ENCODE peak calls at places on chromosomes 4 and X, in five cellular contexts. One of them, this sample, is unnamed.

GRCh38 chr4:185296665-185297460 is 87.5 kb downstream of the SNX25 start:
- DNase-seq in heart right ventricle: no peak
- DNase-seq in lung: no peak
- DNase-seq in cardiac fibroblast: no peak
- DNase-seq in cardiac muscle cell: no peak
- DNase-seq in this sample: no peak

GRCh38 chr4:150867148-150867547 is 147.9 kb downstream of the LRBA start:
- DNase-seq in lung: no peak
- DNase-seq in heart right ventricle: no peak
- DNase-seq in cardiac muscle cell: peak
- DNase-seq in cardiac fibroblast: peak
- DNase-seq in this sample: peak

GRCh38 chrX:100615015-100615414 is 21.6 kb downstream of the TSPAN6 start:
- DNase-seq in cardiac muscle cell: peak
- DNase-seq in cardiac fibroblast: peak
- DNase-seq in heart right ventricle: no peak
- DNase-seq in lung: no peak
- DNase-seq in this sample: peak

GRCh38 chrX:13293700-13294099 is 26.2 kb downstream of the ATXN3L start:
- DNase-seq in lung: no peak
- DNase-seq in cardiac fibroblast: no peak
- DNase-seq in cardiac muscle cell: no peak
- DNase-seq in heart right ventricle: no peak
- DNase-seq in this sample: no peak

GRCh38 chr4:146051724-146052396 is 113.2 kb upstream of the ZNF827 start:
- DNase-seq in cardiac fibroblast: peak
- DNase-seq in cardiac muscle cell: no peak
- DNase-seq in heart right ventricle: no peak
- DNase-seq in lung: no peak
- DNase-seq in this sample: peak

GRCh38 chr4:138535316-138535715 is 293.2 kb upstream of the SLC7A11 start:
- DNase-seq in lung: no peak
- DNase-seq in cardiac muscle cell: no peak
- DNase-seq in cardiac fibroblast: no peak
- DNase-seq in heart right ventricle: no peak
- DNase-seq in this sample: no peak

GRCh38 chr4:130896920-130897319 is 1801.0 kb downstream of the C4orf33 start:
- DNase-seq in lung: no peak
- DNase-seq in cardiac fibroblast: no peak
- DNase-seq in cardiac muscle cell: no peak
- DNase-seq in heart right ventricle: no peak
- DNase-seq in this sample: no peak

GRCh38 chrX:69065451-69065850 is 99.8 kb downstream of the PJA1 start:
- DNase-seq in heart right ventricle: no peak
- DNase-seq in cardiac fibroblast: peak
- DNase-seq in cardiac muscle cell: no peak
- DNase-seq in lung: no peak
- DNase-seq in this sample: peak

GRCh38 chr4:119016636-119017035 is 119.0 kb upstream of the MYOZ2 start:
- DNase-seq in cardiac muscle cell: no peak
- DNase-seq in heart right ventricle: no peak
- DNase-seq in cardiac fibroblast: peak
- DNase-seq in lung: no peak
- DNase-seq in this sample: peak

GRCh38 chr4:163540977-163541376 is 46.5 kb downstream of the TMA16 start:
- DNase-seq in cardiac fibroblast: peak
- DNase-seq in cardiac muscle cell: no peak
- DNase-seq in lung: no peak
- DNase-seq in heart right ventricle: no peak
- DNase-seq in this sample: peak

GRCh38 chr4:179097741-179098140 is 1655.5 kb upstream of the AGA start:
- DNase-seq in lung: no peak
- DNase-seq in cardiac muscle cell: peak
- DNase-seq in heart right ventricle: no peak
- DNase-seq in cardiac fibroblast: no peak
- DNase-seq in this sample: no peak

GRCh38 chrX:50718791-50719190 is 95.2 kb downstream of the SHROOM4 start:
- DNase-seq in lung: no peak
- DNase-seq in heart right ventricle: no peak
- DNase-seq in cardiac muscle cell: no peak
- DNase-seq in cardiac fibroblast: no peak
- DNase-seq in this sample: no peak

GRCh38 chr4:104294811-104295210 is 199.9 kb downstream of the CXXC4 start:
- DNase-seq in lung: no peak
- DNase-seq in heart right ventricle: no peak
- DNase-seq in cardiac fibroblast: no peak
- DNase-seq in cardiac muscle cell: no peak
- DNase-seq in this sample: peak

GRCh38 chr4:54063737-54064316 is 578 bp downstream of the CHIC2 start:
- DNase-seq in heart right ventricle: no peak
- DNase-seq in cardiac muscle cell: peak
- DNase-seq in lung: peak
- DNase-seq in cardiac fibroblast: peak
- DNase-seq in this sample: no peak

GRCh38 chrX:40090050-40090804 is 7.5 kb downstream of the BCOR start:
- DNase-seq in cardiac muscle cell: no peak
- DNase-seq in lung: no peak
- DNase-seq in heart right ventricle: peak
- DNase-seq in cardiac fibroblast: peak
- DNase-seq in this sample: no peak

GRCh38 chrX:76453737-76454406 is 26.4 kb downstream of the MAGEE1 start:
- DNase-seq in cardiac fibroblast: no peak
- DNase-seq in heart right ventricle: no peak
- DNase-seq in cardiac muscle cell: peak
- DNase-seq in lung: no peak
- DNase-seq in this sample: no peak

GRCh38 chr4:78057135-78057599 is at the start of gene FRAS1:
- DNase-seq in cardiac fibroblast: peak
- DNase-seq in heart right ventricle: peak
- DNase-seq in cardiac muscle cell: peak
- DNase-seq in lung: no peak
- DNase-seq in this sample: peak

GRCh38 chr4:73726000-73726399 is 14.4 kb upstream of the CXCL8 start:
- DNase-seq in cardiac fibroblast: peak
- DNase-seq in lung: no peak
- DNase-seq in heart right ventricle: no peak
- DNase-seq in cardiac muscle cell: no peak
- DNase-seq in this sample: peak

GRCh38 chrX:153474718-153475117 is 4.3 kb upstream of the HAUS7 start:
- DNase-seq in cardiac muscle cell: no peak
- DNase-seq in lung: peak
- DNase-seq in cardiac fibroblast: peak
- DNase-seq in heart right ventricle: peak
- DNase-seq in this sample: peak

GRCh38 chr4:84967292-84967651 is 782 bp upstream of the WDFY3 start:
- DNase-seq in heart right ventricle: no peak
- DNase-seq in lung: no peak
- DNase-seq in cardiac fibroblast: peak
- DNase-seq in cardiac muscle cell: no peak
- DNase-seq in this sample: peak

GRCh38 chrX:71997320-71997719 is 86.7 kb downstream of the NHSL2 start:
- DNase-seq in lung: no peak
- DNase-seq in cardiac fibroblast: peak
- DNase-seq in heart right ventricle: no peak
- DNase-seq in cardiac muscle cell: no peak
- DNase-seq in this sample: no peak

GRCh38 chr4:577499-578450 is 1.7 kb upstream of the TMEM271 start:
- DNase-seq in cardiac muscle cell: no peak
- DNase-seq in lung: no peak
- DNase-seq in heart right ventricle: no peak
- DNase-seq in cardiac fibroblast: peak
- DNase-seq in this sample: peak

GRCh38 chr4:5899881-5900280 is 7.0 kb upstream of the CRMP1 start:
- DNase-seq in cardiac fibroblast: no peak
- DNase-seq in heart right ventricle: no peak
- DNase-seq in lung: no peak
- DNase-seq in cardiac muscle cell: no peak
- DNase-seq in this sample: no peak

GRCh38 chr4:5900844-5901243 is 8.0 kb upstream of the CRMP1 start:
- DNase-seq in heart right ventricle: no peak
- DNase-seq in lung: no peak
- DNase-seq in cardiac fibroblast: no peak
- DNase-seq in cardiac muscle cell: no peak
- DNase-seq in this sample: no peak

GRCh38 chr4:5895287-5895686 is 2.4 kb upstream of the CRMP1 start:
- DNase-seq in cardiac muscle cell: no peak
- DNase-seq in lung: no peak
- DNase-seq in cardiac fibroblast: peak
- DNase-seq in heart right ventricle: no peak
- DNase-seq in this sample: no peak

GRCh38 chr4:5897674-5898073 is 4.8 kb upstream of the CRMP1 start:
- DNase-seq in cardiac fibroblast: no peak
- DNase-seq in lung: no peak
- DNase-seq in heart right ventricle: no peak
- DNase-seq in cardiac muscle cell: no peak
- DNase-seq in this sample: no peak

GRCh38 chr4:5899396-5899795 is 6.5 kb upstream of the CRMP1 start:
- DNase-seq in cardiac muscle cell: no peak
- DNase-seq in heart right ventricle: no peak
- DNase-seq in lung: no peak
- DNase-seq in cardiac fibroblast: no peak
- DNase-seq in this sample: no peak
- TF ChIP-seq CTCF in cardiac muscle cell: no peak
- TF ChIP-seq CTCF in heart right ventricle: no peak
- TF ChIP-seq CTCF in lung: no peak
- TF ChIP-seq CTCF in cardiac fibroblast: no peak
- TF ChIP-seq CTCF in this sample: no peak

DNA sequence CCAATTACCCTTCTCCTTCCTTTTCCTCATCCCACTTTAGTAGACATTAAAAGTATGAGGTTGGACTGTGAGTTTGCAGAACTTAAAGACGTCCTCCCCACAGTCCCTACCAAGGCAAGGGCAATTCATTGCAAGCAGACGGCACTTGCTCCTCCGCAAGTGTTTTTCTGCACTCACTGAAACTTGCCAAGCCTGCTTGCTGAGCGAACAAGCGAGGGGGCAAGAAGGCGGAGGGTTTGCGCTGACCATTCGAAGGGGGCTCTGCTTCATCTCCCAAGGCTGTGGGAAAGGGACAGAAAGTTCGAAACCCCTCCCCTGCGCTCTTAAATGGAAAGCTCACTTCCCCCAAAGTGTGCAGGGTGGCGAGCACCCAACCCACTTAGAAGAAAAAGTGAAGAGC is 1.5 kb downstream of the MID1 start:
- DNase-seq in lung: no peak
- DNase-seq in cardiac muscle cell: peak
- DNase-seq in heart right ventricle: no peak
- DNase-seq in cardiac fibroblast: peak
- DNase-seq in this sample: peak
- H3K4me3 ChIP-seq in lung: peak
- H3K4me3 ChIP-seq in cardiac muscle cell: peak
- H3K4me3 ChIP-seq in heart right ventricle: peak
- H3K4me3 ChIP-seq in cardiac fibroblast: peak
- H3K4me3 ChIP-seq in this sample: peak

GRCh38 chrX:119391279-119391678 is 7.9 kb upstream of the SLC25A43 start:
- DNase-seq in cardiac fibroblast: peak
- DNase-seq in heart right ventricle: no peak
- DNase-seq in lung: no peak
- DNase-seq in cardiac muscle cell: no peak
- DNase-seq in this sample: peak
- TF ChIP-seq CTCF in cardiac fibroblast: peak
- TF ChIP-seq CTCF in heart right ventricle: no peak
- TF ChIP-seq CTCF in lung: no peak
- TF ChIP-seq CTCF in cardiac muscle cell: peak
- TF ChIP-seq CTCF in this sample: peak

GRCh38 chr4:2793920-2794706 is 1.2 kb downstream of the SH3BP2 start:
- DNase-seq in lung: no peak
- DNase-seq in cardiac muscle cell: no peak
- DNase-seq in heart right ventricle: peak
- DNase-seq in cardiac fibroblast: peak
- DNase-seq in this sample: no peak
- H3K4me3 ChIP-seq in lung: peak
- H3K4me3 ChIP-seq in cardiac muscle cell: peak
- H3K4me3 ChIP-seq in heart right ventricle: peak
- H3K4me3 ChIP-seq in cardiac fibroblast: peak
- H3K4me3 ChIP-seq in this sample: peak

DNA sequence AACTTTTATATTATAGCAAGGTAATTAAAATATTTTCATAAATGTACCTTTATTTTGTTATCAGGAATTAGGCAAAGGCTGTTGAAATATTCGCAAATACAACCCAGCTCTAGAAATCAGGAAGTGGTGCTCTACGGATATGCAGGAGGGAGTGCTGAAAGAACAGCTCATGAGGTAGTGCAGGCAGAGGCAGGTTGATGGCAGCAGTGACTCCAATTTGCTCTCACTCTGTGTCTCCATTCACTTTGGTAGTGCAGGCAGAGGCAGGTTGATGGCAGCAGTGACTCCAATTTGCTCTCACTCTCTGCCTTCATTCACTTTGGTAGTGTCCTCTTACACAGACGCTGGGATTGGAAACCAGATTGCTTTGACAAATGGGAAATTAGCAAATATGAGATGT is 277.9 kb downstream of the TRIML1 start:
- DNase-seq in heart right ventricle: no peak
- DNase-seq in cardiac muscle cell: peak
- DNase-seq in lung: no peak
- DNase-seq in cardiac fibroblast: no peak
- DNase-seq in this sample: no peak
- TF ChIP-seq CTCF in heart right ventricle: no peak
- TF ChIP-seq CTCF in cardiac muscle cell: no peak
- TF ChIP-seq CTCF in lung: no peak
- TF ChIP-seq CTCF in cardiac fibroblast: no peak
- TF ChIP-seq CTCF in this sample: no peak

GRCh38 chr4:15651682-15652081 is 3.5 kb downstream of the FBXL5 start:
- DNase-seq in lung: no peak
- DNase-seq in heart right ventricle: no peak
- DNase-seq in cardiac muscle cell: no peak
- DNase-seq in cardiac fibroblast: no peak
- DNase-seq in this sample: peak
- H3K4me3 ChIP-seq in lung: no peak
- H3K4me3 ChIP-seq in heart right ventricle: peak
- H3K4me3 ChIP-seq in cardiac muscle cell: no peak
- H3K4me3 ChIP-seq in cardiac fibroblast: no peak
- H3K4me3 ChIP-seq in this sample: no peak

GRCh38 chr4:60657802-60658201 is 542.3 kb upstream of the ADGRL3 start:
- DNase-seq in cardiac fibroblast: peak
- DNase-seq in cardiac muscle cell: no peak
- DNase-seq in heart right ventricle: no peak
- DNase-seq in lung: no peak
- DNase-seq in this sample: peak

GRCh38 chr4:60657041-60657440 is 543.1 kb upstream of the ADGRL3 start:
- DNase-seq in cardiac fibroblast: no peak
- DNase-seq in lung: no peak
- DNase-seq in heart right ventricle: no peak
- DNase-seq in cardiac muscle cell: no peak
- DNase-seq in this sample: no peak

GRCh38 chr4:60655356-60655755 is 544.8 kb upstream of the ADGRL3 start:
- DNase-seq in lung: no peak
- DNase-seq in heart right ventricle: no peak
- DNase-seq in cardiac fibroblast: no peak
- DNase-seq in cardiac muscle cell: no peak
- DNase-seq in this sample: no peak

GRCh38 chr4:60656171-60656570 is 544.0 kb upstream of the ADGRL3 start:
- DNase-seq in cardiac fibroblast: peak
- DNase-seq in heart right ventricle: no peak
- DNase-seq in lung: no peak
- DNase-seq in cardiac muscle cell: no peak
- DNase-seq in this sample: no peak
- TF ChIP-seq CTCF in cardiac fibroblast: no peak
- TF ChIP-seq CTCF in heart right ventricle: no peak
- TF ChIP-seq CTCF in lung: no peak
- TF ChIP-seq CTCF in cardiac muscle cell: no peak
- TF ChIP-seq CTCF in this sample: no peak